ENCODE peak calls at places on chromosomes 13 and 19, in ten cellular contexts. One of them, this sample, is unnamed.

GRCh38 chr19:48739835-48740704 is at the start of gene RASIP1:
- DNase-seq in neural crest cell: no peak
- DNase-seq in cardiac fibroblast: no peak
- DNase-seq in fibroblast of mammary gland: no peak
- DNase-seq in upper lobe of left lung: no peak
- DNase-seq in neural progenitor cell: peak
- DNase-seq in Panc1: no peak
- DNase-seq in GM13977: no peak
- DNase-seq in GM06990: no peak
- DNase-seq in AG04450: no peak
- DNase-seq in this sample: no peak

GRCh38 chr13:64753606-64754005 is 2476.5 kb downstream of the PCDH9 start:
- DNase-seq in neural crest cell: no peak
- DNase-seq in cardiac fibroblast: peak
- DNase-seq in fibroblast of mammary gland: peak
- DNase-seq in upper lobe of left lung: no peak
- DNase-seq in neural progenitor cell: no peak
- DNase-seq in Panc1: no peak
- DNase-seq in GM13977: no peak
- DNase-seq in GM06990: no peak
- DNase-seq in AG04450: no peak
- DNase-seq in this sample: no peak

GRCh38 chr13:73767747-73768315 is 366.4 kb downstream of the KLF12 start:
- DNase-seq in neural crest cell: peak
- DNase-seq in cardiac fibroblast: peak
- DNase-seq in fibroblast of mammary gland: no peak
- DNase-seq in upper lobe of left lung: no peak
- DNase-seq in neural progenitor cell: peak
- DNase-seq in Panc1: no peak
- DNase-seq in GM13977: no peak
- DNase-seq in GM06990: no peak
- DNase-seq in AG04450: no peak
- DNase-seq in this sample: peak

GRCh38 chr13:93079294-93079693 is 147.3 kb upstream of the GPC6 start:
- DNase-seq in neural crest cell: no peak
- DNase-seq in cardiac fibroblast: peak
- DNase-seq in fibroblast of mammary gland: peak
- DNase-seq in upper lobe of left lung: no peak
- DNase-seq in neural progenitor cell: no peak
- DNase-seq in Panc1: no peak
- DNase-seq in GM13977: no peak
- DNase-seq in GM06990: no peak
- DNase-seq in AG04450: no peak
- DNase-seq in this sample: no peak

GRCh38 chr13:24931450-24932217 is 164.3 kb upstream of the PABPC3 start:
- DNase-seq in neural crest cell: no peak
- DNase-seq in cardiac fibroblast: no peak
- DNase-seq in fibroblast of mammary gland: no peak
- DNase-seq in upper lobe of left lung: no peak
- DNase-seq in neural progenitor cell: peak
- DNase-seq in Panc1: no peak
- DNase-seq in GM13977: no peak
- DNase-seq in GM06990: no peak
- DNase-seq in AG04450: no peak
- DNase-seq in this sample: no peak

GRCh38 chr19:14265285-14266036 is 59.5 kb upstream of the ADGRL1 start:
- DNase-seq in neural crest cell: no peak
- DNase-seq in cardiac fibroblast: no peak
- DNase-seq in fibroblast of mammary gland: no peak
- DNase-seq in upper lobe of left lung: peak
- DNase-seq in neural progenitor cell: peak
- DNase-seq in Panc1: no peak
- DNase-seq in GM13977: no peak
- DNase-seq in GM06990: no peak
- DNase-seq in AG04450: no peak
- DNase-seq in this sample: no peak

GRCh38 chr19:4518345-4519171 is at the start of gene PLIN4:
- DNase-seq in neural crest cell: no peak
- DNase-seq in cardiac fibroblast: peak
- DNase-seq in fibroblast of mammary gland: peak
- DNase-seq in upper lobe of left lung: peak
- DNase-seq in neural progenitor cell: no peak
- DNase-seq in Panc1: no peak
- DNase-seq in GM13977: no peak
- DNase-seq in GM06990: no peak
- DNase-seq in AG04450: no peak
- DNase-seq in this sample: no peak

GRCh38 chr19:862529-863304 is 3.3 kb downstream of the CFD start:
- DNase-seq in neural crest cell: peak
- DNase-seq in cardiac fibroblast: peak
- DNase-seq in fibroblast of mammary gland: peak
- DNase-seq in upper lobe of left lung: peak
- DNase-seq in neural progenitor cell: peak
- DNase-seq in Panc1: no peak
- DNase-seq in GM13977: peak
- DNase-seq in GM06990: peak
- DNase-seq in AG04450: no peak
- DNase-seq in this sample: peak

GRCh38 chr13:23460309-23460708 is 26.8 kb upstream of the SACS start:
- DNase-seq in neural crest cell: no peak
- DNase-seq in cardiac fibroblast: no peak
- DNase-seq in fibroblast of mammary gland: no peak
- DNase-seq in upper lobe of left lung: no peak
- DNase-seq in neural progenitor cell: no peak
- DNase-seq in Panc1: no peak
- DNase-seq in GM13977: peak
- DNase-seq in GM06990: peak
- DNase-seq in AG04450: no peak
- DNase-seq in this sample: no peak

GRCh38 chr19:28874742-28875141 is 338.2 kb downstream of the UQCRFS1 start:
- DNase-seq in neural crest cell: no peak
- DNase-seq in cardiac fibroblast: no peak
- DNase-seq in fibroblast of mammary gland: no peak
- DNase-seq in upper lobe of left lung: no peak
- DNase-seq in neural progenitor cell: no peak
- DNase-seq in Panc1: no peak
- DNase-seq in GM13977: no peak
- DNase-seq in GM06990: no peak
- DNase-seq in AG04450: no peak
- DNase-seq in this sample: no peak

GRCh38 chr13:69556540-69557196 is 551.0 kb upstream of the ATXN8OS start:
- DNase-seq in neural crest cell: no peak
- DNase-seq in cardiac fibroblast: no peak
- DNase-seq in fibroblast of mammary gland: no peak
- DNase-seq in upper lobe of left lung: no peak
- DNase-seq in neural progenitor cell: no peak
- DNase-seq in Panc1: no peak
- DNase-seq in GM13977: no peak
- DNase-seq in GM06990: no peak
- DNase-seq in AG04450: no peak
- DNase-seq in this sample: no peak
- TF ChIP-seq CTCF in neural crest cell: no peak
- TF ChIP-seq CTCF in cardiac fibroblast: no peak
- TF ChIP-seq CTCF in fibroblast of mammary gland: no peak
- TF ChIP-seq CTCF in upper lobe of left lung: no peak
- TF ChIP-seq CTCF in neural progenitor cell: no peak
- TF ChIP-seq CTCF in Panc1: no peak
- TF ChIP-seq CTCF in GM13977: no peak
- TF ChIP-seq CTCF in GM06990: no peak
- TF ChIP-seq CTCF in AG04450: no peak
- TF ChIP-seq CTCF in this sample: no peak

GRCh38 chr19:42268704-42269517 is at the start of gene CIC:
- DNase-seq in neural crest cell: peak
- DNase-seq in cardiac fibroblast: peak
- DNase-seq in fibroblast of mammary gland: peak
- DNase-seq in upper lobe of left lung: peak
- DNase-seq in neural progenitor cell: peak
- DNase-seq in Panc1: peak
- DNase-seq in GM13977: peak
- DNase-seq in GM06990: no peak
- DNase-seq in AG04450: peak
- DNase-seq in this sample: peak

GRCh38 chr19:42267644-42268141 is 1.4 kb upstream of the CIC start:
- DNase-seq in neural crest cell: no peak
- DNase-seq in cardiac fibroblast: peak
- DNase-seq in fibroblast of mammary gland: no peak
- DNase-seq in upper lobe of left lung: no peak
- DNase-seq in neural progenitor cell: no peak
- DNase-seq in Panc1: no peak
- DNase-seq in GM13977: no peak
- DNase-seq in GM06990: no peak
- DNase-seq in AG04450: no peak
- DNase-seq in this sample: no peak

GRCh38 chr19:42269518-42270345 is 680 bp downstream of the CIC start:
- DNase-seq in neural crest cell: no peak
- DNase-seq in cardiac fibroblast: peak
- DNase-seq in fibroblast of mammary gland: no peak
- DNase-seq in upper lobe of left lung: no peak
- DNase-seq in neural progenitor cell: no peak
- DNase-seq in Panc1: no peak
- DNase-seq in GM13977: no peak
- DNase-seq in GM06990: peak
- DNase-seq in AG04450: no peak
- DNase-seq in this sample: no peak

GRCh38 chr19:42270346-42271044 is 1.4 kb downstream of the CIC start:
- DNase-seq in neural crest cell: no peak
- DNase-seq in cardiac fibroblast: peak
- DNase-seq in fibroblast of mammary gland: peak
- DNase-seq in upper lobe of left lung: peak
- DNase-seq in neural progenitor cell: no peak
- DNase-seq in Panc1: no peak
- DNase-seq in GM13977: peak
- DNase-seq in GM06990: peak
- DNase-seq in AG04450: no peak
- DNase-seq in this sample: peak

DNA sequence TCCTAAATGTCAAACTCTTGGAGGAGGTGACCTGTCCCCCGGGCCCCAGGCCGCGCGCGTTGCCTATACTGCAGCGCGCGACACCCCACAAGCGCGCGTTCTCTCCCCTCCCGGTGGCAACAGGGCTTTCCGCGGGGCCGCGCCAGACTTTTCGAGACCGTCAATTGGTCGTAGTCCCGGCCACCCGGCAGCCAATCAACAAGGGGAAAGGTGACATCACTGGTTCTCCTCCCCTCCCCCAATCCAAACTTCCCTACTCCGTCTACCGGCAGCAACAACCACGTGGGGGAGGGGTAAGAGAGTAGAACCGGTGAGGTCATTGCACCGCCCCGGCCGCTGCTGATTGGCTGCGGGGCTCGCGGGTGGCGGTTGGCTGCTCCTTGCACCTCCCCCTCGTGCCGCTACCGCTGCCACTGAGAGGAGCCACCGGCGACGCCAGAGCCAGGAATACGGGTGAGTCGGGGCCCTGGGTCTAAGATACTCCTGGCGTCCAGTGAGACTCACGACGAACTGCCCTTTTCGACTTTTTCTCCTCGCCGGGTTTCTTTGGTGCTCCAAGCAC is 829 bp upstream of the CIC start:
- DNase-seq in neural crest cell: peak
- DNase-seq in cardiac fibroblast: peak
- DNase-seq in fibroblast of mammary gland: peak
- DNase-seq in upper lobe of left lung: peak
- DNase-seq in neural progenitor cell: peak
- DNase-seq in Panc1: peak
- DNase-seq in GM13977: peak
- DNase-seq in GM06990: peak
- DNase-seq in AG04450: peak
- DNase-seq in this sample: peak
- TF ChIP-seq CTCF in neural crest cell: no peak
- TF ChIP-seq CTCF in cardiac fibroblast: no peak
- TF ChIP-seq CTCF in fibroblast of mammary gland: no peak
- TF ChIP-seq CTCF in upper lobe of left lung: no peak
- TF ChIP-seq CTCF in neural progenitor cell: no peak
- TF ChIP-seq CTCF in Panc1: no peak
- TF ChIP-seq CTCF in GM13977: no peak
- TF ChIP-seq CTCF in GM06990: no peak
- TF ChIP-seq CTCF in AG04450: no peak
- TF ChIP-seq CTCF in this sample: no peak

GRCh38 chr19:33497151-33497777 is 24.3 kb downstream of the PEPD start:
- DNase-seq in neural crest cell: no peak
- DNase-seq in cardiac fibroblast: no peak
- DNase-seq in fibroblast of mammary gland: no peak
- DNase-seq in upper lobe of left lung: peak
- DNase-seq in neural progenitor cell: no peak
- DNase-seq in Panc1: no peak
- DNase-seq in GM13977: no peak
- DNase-seq in GM06990: no peak
- DNase-seq in AG04450: no peak
- DNase-seq in this sample: no peak

GRCh38 chr19:33496016-33496415 is 25.6 kb downstream of the PEPD start:
- DNase-seq in neural crest cell: no peak
- DNase-seq in cardiac fibroblast: no peak
- DNase-seq in fibroblast of mammary gland: no peak
- DNase-seq in upper lobe of left lung: no peak
- DNase-seq in neural progenitor cell: no peak
- DNase-seq in Panc1: no peak
- DNase-seq in GM13977: no peak
- DNase-seq in GM06990: no peak
- DNase-seq in AG04450: no peak
- DNase-seq in this sample: no peak

GRCh38 chr19:33498391-33499000 is 23.1 kb downstream of the PEPD start:
- DNase-seq in neural crest cell: no peak
- DNase-seq in cardiac fibroblast: no peak
- DNase-seq in fibroblast of mammary gland: no peak
- DNase-seq in upper lobe of left lung: no peak
- DNase-seq in neural progenitor cell: no peak
- DNase-seq in Panc1: no peak
- DNase-seq in GM13977: no peak
- DNase-seq in GM06990: no peak
- DNase-seq in AG04450: no peak
- DNase-seq in this sample: no peak

GRCh38 chr19:33497778-33498175 is 23.8 kb downstream of the PEPD start:
- DNase-seq in neural crest cell: no peak
- DNase-seq in cardiac fibroblast: no peak
- DNase-seq in fibroblast of mammary gland: no peak
- DNase-seq in upper lobe of left lung: no peak
- DNase-seq in neural progenitor cell: no peak
- DNase-seq in Panc1: no peak
- DNase-seq in GM13977: no peak
- DNase-seq in GM06990: no peak
- DNase-seq in AG04450: no peak
- DNase-seq in this sample: no peak

GRCh38 chr19:33496496-33496895 is 25.1 kb downstream of the PEPD start:
- DNase-seq in neural crest cell: no peak
- DNase-seq in cardiac fibroblast: no peak
- DNase-seq in fibroblast of mammary gland: no peak
- DNase-seq in upper lobe of left lung: peak
- DNase-seq in neural progenitor cell: no peak
- DNase-seq in Panc1: no peak
- DNase-seq in GM13977: no peak
- DNase-seq in GM06990: no peak
- DNase-seq in AG04450: no peak
- DNase-seq in this sample: no peak
- TF ChIP-seq CTCF in neural crest cell: no peak
- TF ChIP-seq CTCF in cardiac fibroblast: no peak
- TF ChIP-seq CTCF in fibroblast of mammary gland: no peak
- TF ChIP-seq CTCF in upper lobe of left lung: no peak
- TF ChIP-seq CTCF in neural progenitor cell: no peak
- TF ChIP-seq CTCF in Panc1: no peak
- TF ChIP-seq CTCF in GM13977: no peak
- TF ChIP-seq CTCF in GM06990: no peak
- TF ChIP-seq CTCF in AG04450: no peak
- TF ChIP-seq CTCF in this sample: no peak

GRCh38 chr13:107099661-107100060 is 531.7 kb upstream of the ARGLU1 start:
- DNase-seq in neural crest cell: no peak
- DNase-seq in cardiac fibroblast: peak
- DNase-seq in fibroblast of mammary gland: peak
- DNase-seq in upper lobe of left lung: no peak
- DNase-seq in neural progenitor cell: no peak
- DNase-seq in Panc1: no peak
- DNase-seq in GM13977: no peak
- DNase-seq in GM06990: no peak
- DNase-seq in AG04450: peak
- DNase-seq in this sample: no peak

GRCh38 chr13:107104631-107105030 is 536.7 kb upstream of the ARGLU1 start:
- DNase-seq in neural crest cell: no peak
- DNase-seq in cardiac fibroblast: no peak
- DNase-seq in fibroblast of mammary gland: no peak
- DNase-seq in upper lobe of left lung: no peak
- DNase-seq in neural progenitor cell: no peak
- DNase-seq in Panc1: no peak
- DNase-seq in GM13977: no peak
- DNase-seq in GM06990: no peak
- DNase-seq in AG04450: peak
- DNase-seq in this sample: no peak
- TF ChIP-seq CTCF in neural crest cell: no peak
- TF ChIP-seq CTCF in cardiac fibroblast: no peak
- TF ChIP-seq CTCF in fibroblast of mammary gland: no peak
- TF ChIP-seq CTCF in upper lobe of left lung: no peak
- TF ChIP-seq CTCF in neural progenitor cell: no peak
- TF ChIP-seq CTCF in Panc1: no peak
- TF ChIP-seq CTCF in GM13977: no peak
- TF ChIP-seq CTCF in GM06990: no peak
- TF ChIP-seq CTCF in AG04450: no peak
- TF ChIP-seq CTCF in this sample: no peak

This sample was measured in RWPE1.